ENCODE peak calls at places on chromosomes 12 and 14, in ten cellular contexts. Q is CD8-positive, alpha-beta memory T cell; C is small intestine; U is fibroblast of lung; W is adrenal gland; F is lung; J is cardiac muscle cell; V is GM23248; S is heart left ventricle; B is WERI-Rb-1. N is an unnamed sample.

GRCh38 chr12:50765325-50765911 is 1.5 kb downstream of the ATF1 start:
- DNase-seq in Q (peak; percentile 26), C (peak; percentile 65), U (peak; percentile 66), W (peak; percentile 50), F (no peak), J (peak; percentile 50), V (peak; percentile 74), S (no peak), B (peak; percentile 20), N (no peak)

GRCh38 chr14:32078030-32078793 is 1.1 kb downstream of the ARHGAP5 start:
- DNase-seq in Q (no peak), C (peak; percentile 73), U (peak; percentile 55), W (no peak), F (peak; percentile 41), J (peak; percentile 57), V (peak; percentile 60), S (peak; percentile 32), B (peak; percentile 40), N (no peak)

GRCh38 chr12:116601524-116601923 is 42.3 kb downstream of the MAP1LC3B2 start:
- DNase-seq in Q (no peak), C (no peak), U (peak; percentile 48), W (no peak), F (no peak), J (peak; percentile 48), V (peak; percentile 61), S (no peak), B (no peak), N (no peak)

GRCh38 chr12:71726548-71726947 is 28.1 kb upstream of the RAB21 start:
- DNase-seq in Q (no peak), C (peak; percentile 23), U (no peak), W (no peak), F (no peak), J (no peak), V (no peak), S (no peak), B (no peak), N (no peak)

GRCh38 chr14:92122761-92123160 is 992 bp downstream of the CPSF2 start:
- DNase-seq in Q (no peak), C (no peak), U (no peak), W (no peak), F (no peak), J (no peak), V (peak; percentile 53), S (no peak), B (no peak), N (no peak)

GRCh38 chr12:82942521-82942920 is 255.8 kb downstream of the TMTC2 start:
- DNase-seq in Q (no peak), C (no peak), U (no peak), W (no peak), F (no peak), J (no peak), V (no peak), S (no peak), B (no peak), N (no peak)

GRCh38 chr12:26317942-26318565 is 122.7 kb downstream of the SSPN start:
- DNase-seq in Q (no peak), C (no peak), U (peak; percentile 73), W (no peak), F (no peak), J (peak; percentile 47), V (peak; percentile 74), S (no peak), B (no peak), N (no peak)

GRCh38 chr14:101019974-101020710 is 116.6 kb upstream of the RTL1 start:
- DNase-seq in Q (no peak), C (no peak), U (no peak), W (peak; percentile 19), F (peak; percentile 24), J (no peak), V (no peak), S (no peak), B (no peak), N (peak; percentile 59)

GRCh38 chr14:56524971-56525677 is 54.5 kb upstream of the TMEM260 start:
- DNase-seq in Q (no peak), C (no peak), U (no peak), W (no peak), F (no peak), J (no peak), V (no peak), S (no peak), B (no peak), N (no peak)

GRCh38 chr14:31968107-31968810 is 108.8 kb upstream of the ARHGAP5 start:
- DNase-seq in Q (no peak), C (no peak), U (no peak), W (no peak), F (no peak), J (peak; percentile 37), V (peak; percentile 72), S (no peak), B (no peak), N (no peak)

GRCh38 chr14:90617942-90618341 is 198.3 kb downstream of the TTC7B start:
- DNase-seq in Q (no peak), C (no peak), U (no peak), W (no peak), F (no peak), J (no peak), V (no peak), S (no peak), B (no peak), N (no peak)

GRCh38 chr12:53060721-53061276 is 10.9 kb downstream of the TNS2 start:
- DNase-seq in Q (no peak), C (no peak), U (no peak), W (peak; percentile 60), F (peak; percentile 34), J (peak; percentile 2), V (no peak), S (no peak), B (no peak), N (no peak)

GRCh38 chr14:28731358-28731757 is 35.2 kb upstream of the FOXG1 start:
- DNase-seq in Q (no peak), C (no peak), U (no peak), W (no peak), F (no peak), J (no peak), V (no peak), S (no peak), B (no peak), N (no peak)

GRCh38 chr12:116142936-116143882 is 134.3 kb downstream of the MED13L start:
- DNase-seq in Q (no peak), C (no peak), U (peak; percentile 87), W (no peak), F (no peak), J (peak; percentile 68), V (peak; percentile 83), S (no peak), B (no peak), N (no peak)

GRCh38 chr14:96681826-96682225 is 115.4 kb upstream of the VRK1 start:
- DNase-seq in Q (no peak), C (no peak), U (no peak), W (no peak), F (no peak), J (peak; percentile 1), V (peak; percentile 75), S (no peak), B (no peak), N (no peak)
- H3K27ac ChIP-seq in Q (no peak overlapping the region), C (no peak overlapping the region), U (no peak overlapping the region), W (no peak overlapping the region), F (no peak overlapping the region), J (no peak overlapping the region), V (no peak overlapping the region), S (no peak overlapping the region), B (no peak overlapping the region), N (no peak overlapping the region)

DNA sequence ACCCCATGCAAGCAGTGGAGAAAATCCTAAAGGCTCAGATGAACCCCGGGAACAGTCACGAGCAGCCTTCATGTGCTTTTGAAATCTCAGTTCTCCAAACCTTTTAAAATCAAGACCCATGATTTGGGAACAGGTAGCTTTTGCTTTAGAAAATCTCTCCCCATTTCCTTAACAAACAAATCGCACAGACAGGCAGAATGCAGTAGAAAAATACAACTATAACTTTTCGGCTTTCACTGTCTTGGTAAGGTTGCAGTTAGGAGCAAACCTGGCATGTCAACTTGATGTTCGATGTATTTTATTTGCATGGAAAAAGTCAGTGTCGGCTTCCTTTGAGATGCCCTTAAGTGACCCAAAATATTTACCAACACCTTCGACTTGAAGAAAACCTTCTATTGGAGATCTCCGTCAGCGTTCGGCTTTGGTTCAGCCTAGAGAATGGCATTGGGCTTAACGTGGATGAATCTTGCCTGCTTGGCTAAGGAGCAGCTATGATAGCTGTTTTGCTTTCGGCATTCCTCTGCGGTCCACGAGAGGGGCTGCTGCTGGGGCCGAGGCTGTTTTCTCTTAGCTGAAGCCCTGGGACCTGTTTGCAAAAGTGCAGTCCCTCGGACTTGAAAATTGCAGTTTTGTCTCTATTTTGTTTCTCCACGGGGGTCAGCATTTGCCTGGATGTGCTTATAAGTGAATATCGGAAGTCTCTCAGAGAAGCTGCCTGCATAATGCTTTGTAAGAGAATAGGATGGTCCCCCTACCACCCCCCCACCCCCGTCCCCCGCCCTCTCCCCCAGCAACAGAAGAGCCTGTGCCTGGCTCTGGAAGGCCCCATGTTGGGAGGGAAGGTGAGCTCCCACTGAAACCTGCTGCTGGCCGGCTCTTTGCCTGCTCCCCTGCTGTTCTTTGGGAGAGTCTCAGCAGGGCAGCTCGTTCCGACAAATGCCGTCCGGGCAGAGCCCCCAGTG is 122.8 kb downstream of the AACS start:
- DNase-seq in Q (no peak), C (no peak), U (no peak), W (no peak), F (no peak), J (no peak), V (no peak), S (no peak), B (no peak), N (no peak)
- H3K4me3 ChIP-seq in Q (no peak overlapping the region), C (no peak overlapping the region), U (no peak overlapping the region), W (no peak overlapping the region), F (no peak overlapping the region), J (peak overlapping the region; percentile 50), V (no peak overlapping the region), S (no peak overlapping the region), B (no peak overlapping the region), N (peak overlapping the region; percentile 66)

DNA sequence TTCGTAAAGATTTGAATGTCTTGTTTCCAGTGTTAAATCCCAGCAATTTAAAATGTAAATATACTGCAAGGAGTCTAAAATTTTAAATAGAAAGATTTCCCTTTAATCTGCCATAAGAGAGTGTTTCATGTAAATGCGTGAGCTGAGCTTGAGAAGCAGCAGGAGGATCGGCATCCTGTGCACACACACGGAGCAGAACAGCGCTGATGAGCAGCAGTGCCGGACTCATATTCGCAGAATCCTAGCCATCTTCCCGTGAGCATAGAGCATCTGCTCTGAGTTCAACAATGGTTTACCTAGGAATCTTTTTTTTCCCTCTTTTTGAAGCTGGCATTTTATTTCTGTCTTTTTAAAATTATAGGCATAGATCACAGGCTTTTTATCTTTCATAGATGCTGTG is 29.8 kb upstream of the AMN start:
- DNase-seq in Q (no peak), C (no peak), U (no peak), W (no peak), F (no peak), J (no peak), V (no peak), S (no peak), B (no peak), N (no peak)
- H3K36me3 ChIP-seq in Q (peaks cover 19% of the 10 kb centered on the region), C (peaks cover 8% of the 10 kb centered on the region), U (no peaks in the 10 kb centered on the region), W (no peaks in the 10 kb centered on the region), F (peaks cover 14% of the 10 kb centered on the region), J (no peaks in the 10 kb centered on the region), V (peaks cover 8% of the 10 kb centered on the region), S (peaks cover 8% of the 10 kb centered on the region), B (peaks cover 1% of the 10 kb centered on the region), N (no peaks in the 10 kb centered on the region)

DNA sequence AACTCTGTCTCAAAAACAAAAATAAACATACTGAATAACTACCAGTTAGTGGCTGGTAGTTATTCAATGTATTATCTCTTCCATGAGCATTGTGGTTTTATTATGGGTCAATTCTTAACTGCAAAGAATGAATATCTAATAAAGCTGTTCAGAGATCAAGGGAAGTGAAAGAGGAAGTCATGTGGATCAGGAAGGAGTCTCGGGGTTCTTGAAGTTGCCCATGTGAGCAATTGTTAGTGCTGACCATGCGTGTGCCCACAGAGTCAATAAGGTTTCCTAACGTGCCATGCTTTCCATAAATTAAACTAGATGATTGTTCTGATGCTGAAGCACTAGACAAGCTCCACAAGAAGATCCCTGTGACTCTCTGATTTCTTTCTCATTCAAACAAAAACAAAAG is 136.5 kb upstream of the CPSF6 start:
- DNase-seq in Q (no peak), C (peak; percentile 78), U (no peak), W (no peak), F (no peak), J (no peak), V (no peak), S (no peak), B (no peak), N (no peak)
- H3K27ac ChIP-seq in Q (no peak overlapping the region), C (no peak overlapping the region), U (no peak overlapping the region), W (no peak overlapping the region), F (no peak overlapping the region), J (no peak overlapping the region), V (no peak overlapping the region), S (no peak overlapping the region), B (no peak overlapping the region), N (no peak overlapping the region)